ENCODE peak calls at places on chromosomes 13 and 19, in five cellular contexts. One of them, this sample, is unnamed.

GRCh38 chr13:51785592-51786424 is 18.2 kb downstream of the DHRS12 start:
- DNase-seq in caudate nucleus: no peak
- DNase-seq in WERI-Rb-1: peak
- DNase-seq in aorta: peak
- DNase-seq in psoas muscle: peak
- DNase-seq in this sample: peak

GRCh38 chr19:18520848-18521691 is 800 bp downstream of the ELL start:
- DNase-seq in caudate nucleus: no peak
- DNase-seq in WERI-Rb-1: peak
- DNase-seq in aorta: peak
- DNase-seq in psoas muscle: peak
- DNase-seq in this sample: no peak

GRCh38 chr19:35437152-35437951 is 10.7 kb upstream of the FFAR2 start:
- DNase-seq in caudate nucleus: no peak
- DNase-seq in WERI-Rb-1: no peak
- DNase-seq in aorta: no peak
- DNase-seq in psoas muscle: no peak
- DNase-seq in this sample: no peak

GRCh38 chr13:101416181-101417042 is at the start of gene NALCN:
- DNase-seq in caudate nucleus: peak
- DNase-seq in WERI-Rb-1: peak
- DNase-seq in aorta: peak
- DNase-seq in psoas muscle: peak
- DNase-seq in this sample: peak

GRCh38 chr13:27969073-27969865 is at the start of gene CDX2:
- DNase-seq in caudate nucleus: no peak
- DNase-seq in WERI-Rb-1: no peak
- DNase-seq in aorta: no peak
- DNase-seq in psoas muscle: no peak
- DNase-seq in this sample: no peak

GRCh38 chr19:31348416-31349159 is 648 bp downstream of the TSHZ3 start:
- DNase-seq in caudate nucleus: no peak
- DNase-seq in WERI-Rb-1: peak
- DNase-seq in aorta: peak
- DNase-seq in psoas muscle: peak
- DNase-seq in this sample: no peak

GRCh38 chr19:1266818-1267440 is 2.2 kb upstream of the CIRBP start:
- DNase-seq in caudate nucleus: no peak
- DNase-seq in WERI-Rb-1: peak
- DNase-seq in aorta: peak
- DNase-seq in psoas muscle: peak
- DNase-seq in this sample: peak

GRCh38 chr13:106537521-106537920 is 2.1 kb upstream of the EFNB2 start:
- DNase-seq in caudate nucleus: no peak
- DNase-seq in WERI-Rb-1: no peak
- DNase-seq in aorta: no peak
- DNase-seq in psoas muscle: no peak
- DNase-seq in this sample: no peak

GRCh38 chr13:72523049-72523448 is 204.4 kb downstream of the MZT1 start:
- DNase-seq in caudate nucleus: no peak
- DNase-seq in WERI-Rb-1: no peak
- DNase-seq in aorta: no peak
- DNase-seq in psoas muscle: no peak
- DNase-seq in this sample: no peak

GRCh38 chr13:99734013-99734693 is 232.9 kb downstream of the TM9SF2 start:
- DNase-seq in caudate nucleus: no peak
- DNase-seq in WERI-Rb-1: no peak
- DNase-seq in aorta: no peak
- DNase-seq in psoas muscle: no peak
- DNase-seq in this sample: no peak

GRCh38 chr19:24140099-24140498 is 53.1 kb downstream of the ZNF254 start:
- DNase-seq in caudate nucleus: no peak
- DNase-seq in WERI-Rb-1: no peak
- DNase-seq in aorta: no peak
- DNase-seq in psoas muscle: no peak
- DNase-seq in this sample: no peak

GRCh38 chr19:56869886-56870285 is 29.4 kb upstream of the PEG3 start:
- DNase-seq in caudate nucleus: no peak
- DNase-seq in WERI-Rb-1: no peak
- DNase-seq in aorta: no peak
- DNase-seq in psoas muscle: no peak
- DNase-seq in this sample: no peak

GRCh38 chr13:114089341-114089740 is 43.1 kb downstream of the RASA3 start:
- DNase-seq in caudate nucleus: no peak
- DNase-seq in WERI-Rb-1: peak
- DNase-seq in aorta: peak
- DNase-seq in psoas muscle: no peak
- DNase-seq in this sample: no peak

GRCh38 chr19:47210689-47211316 is 20.2 kb downstream of the BBC3 start:
- DNase-seq in caudate nucleus: no peak
- DNase-seq in WERI-Rb-1: peak
- DNase-seq in aorta: no peak
- DNase-seq in psoas muscle: peak
- DNase-seq in this sample: peak
- H3K27ac ChIP-seq in caudate nucleus: no peak
- H3K27ac ChIP-seq in WERI-Rb-1: peak
- H3K27ac ChIP-seq in aorta: no peak
- H3K27ac ChIP-seq in psoas muscle: peak
- H3K27ac ChIP-seq in this sample: peak

DNA sequence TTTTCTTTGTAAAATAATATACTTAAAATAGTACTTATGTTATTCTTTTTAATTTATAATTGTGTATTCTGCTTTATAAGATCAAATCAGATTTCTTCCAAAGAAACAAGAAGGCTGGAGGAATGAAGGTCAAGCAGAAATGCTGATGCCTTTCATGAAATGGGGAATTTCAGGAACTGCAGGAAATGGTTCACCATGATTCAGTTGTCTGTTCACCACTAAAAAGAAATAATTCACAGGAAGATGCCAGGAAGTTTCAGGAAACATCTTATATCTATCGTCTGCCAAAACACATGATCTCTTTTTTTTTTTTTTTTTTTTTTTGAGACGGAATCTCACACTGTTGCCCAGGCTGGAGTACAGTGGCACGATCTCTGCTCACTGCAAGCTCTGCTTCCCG is 15.7 kb upstream of the SCEL start:
- DNase-seq in caudate nucleus: no peak
- DNase-seq in WERI-Rb-1: no peak
- DNase-seq in aorta: no peak
- DNase-seq in psoas muscle: no peak
- DNase-seq in this sample: no peak
- H3K27ac ChIP-seq in caudate nucleus: no peak
- H3K27ac ChIP-seq in WERI-Rb-1: no peak
- H3K27ac ChIP-seq in aorta: no peak
- H3K27ac ChIP-seq in psoas muscle: no peak
- H3K27ac ChIP-seq in this sample: no peak

DNA sequence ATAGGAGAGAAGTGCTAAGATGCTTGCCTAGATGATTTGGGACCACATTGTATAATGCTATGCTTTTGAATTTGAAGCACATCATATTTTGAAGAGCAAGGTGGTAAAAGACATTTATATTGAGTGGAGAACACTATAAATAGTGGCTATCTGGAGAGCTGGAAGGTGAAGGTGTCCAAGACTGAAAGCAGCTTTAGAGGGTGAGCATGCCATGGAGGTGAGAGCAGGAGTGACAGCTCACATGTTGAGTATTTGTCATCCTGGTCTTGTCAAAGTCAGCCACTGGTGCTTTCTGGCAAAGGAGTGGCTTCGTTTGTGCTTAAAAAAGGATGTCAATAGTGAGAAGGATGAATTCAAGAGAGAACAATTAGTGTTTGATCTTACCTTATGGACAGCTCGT is 225.9 kb downstream of the COG6 start:
- DNase-seq in caudate nucleus: no peak
- DNase-seq in WERI-Rb-1: no peak
- DNase-seq in aorta: no peak
- DNase-seq in psoas muscle: no peak
- DNase-seq in this sample: no peak
- H3K27ac ChIP-seq in caudate nucleus: no peak
- H3K27ac ChIP-seq in WERI-Rb-1: no peak
- H3K27ac ChIP-seq in aorta: no peak
- H3K27ac ChIP-seq in psoas muscle: no peak
- H3K27ac ChIP-seq in this sample: no peak

GRCh38 chr19:38389957-38390924 is 1.7 kb downstream of the SPRED3 start:
- DNase-seq in caudate nucleus: no peak
- DNase-seq in WERI-Rb-1: no peak
- DNase-seq in aorta: no peak
- DNase-seq in psoas muscle: no peak
- DNase-seq in this sample: no peak
- H3K27ac ChIP-seq in caudate nucleus: no peak
- H3K27ac ChIP-seq in WERI-Rb-1: no peak
- H3K27ac ChIP-seq in aorta: no peak
- H3K27ac ChIP-seq in psoas muscle: no peak
- H3K27ac ChIP-seq in this sample: no peak

GRCh38 chr13:50075619-50076097 is 60.4 kb downstream of the KCNRG start:
- DNase-seq in caudate nucleus: no peak
- DNase-seq in WERI-Rb-1: no peak
- DNase-seq in aorta: no peak
- DNase-seq in psoas muscle: no peak
- DNase-seq in this sample: no peak

GRCh38 chr13:50074843-50075242 is 59.6 kb downstream of the KCNRG start:
- DNase-seq in caudate nucleus: no peak
- DNase-seq in WERI-Rb-1: no peak
- DNase-seq in aorta: no peak
- DNase-seq in psoas muscle: no peak
- DNase-seq in this sample: no peak

GRCh38 chr13:50071399-50071798 is 56.2 kb downstream of the KCNRG start:
- DNase-seq in caudate nucleus: no peak
- DNase-seq in WERI-Rb-1: no peak
- DNase-seq in aorta: no peak
- DNase-seq in psoas muscle: no peak
- DNase-seq in this sample: no peak

GRCh38 chr13:50073340-50073739 is 58.1 kb downstream of the KCNRG start:
- DNase-seq in caudate nucleus: no peak
- DNase-seq in WERI-Rb-1: no peak
- DNase-seq in aorta: no peak
- DNase-seq in psoas muscle: no peak
- DNase-seq in this sample: no peak

DNA sequence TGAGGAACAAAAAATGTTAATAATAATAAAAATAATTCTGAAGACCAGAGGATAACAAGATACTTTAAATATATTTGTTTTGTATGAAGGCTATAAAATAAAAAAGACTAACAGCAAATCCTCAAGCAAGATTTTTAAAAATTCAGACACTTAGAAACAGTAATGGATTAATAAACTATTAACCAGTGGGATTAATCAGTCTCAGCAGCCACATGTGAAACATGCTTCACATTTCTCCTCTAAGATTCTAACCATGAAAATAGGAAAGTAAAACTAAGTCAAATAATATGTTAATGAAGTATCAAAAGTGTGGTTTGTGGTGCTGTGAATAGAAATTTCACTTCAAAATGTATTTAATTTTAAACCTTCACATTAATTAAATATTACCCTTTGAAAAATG is 57.4 kb downstream of the KCNRG start:
- DNase-seq in caudate nucleus: no peak
- DNase-seq in WERI-Rb-1: no peak
- DNase-seq in aorta: no peak
- DNase-seq in psoas muscle: no peak
- DNase-seq in this sample: no peak
- H3K27ac ChIP-seq in caudate nucleus: no peak
- H3K27ac ChIP-seq in WERI-Rb-1: no peak
- H3K27ac ChIP-seq in aorta: no peak
- H3K27ac ChIP-seq in psoas muscle: no peak
- H3K27ac ChIP-seq in this sample: no peak

GRCh38 chr19:17419491-17420266 is at the start of gene MVB12A:
- DNase-seq in caudate nucleus: peak
- DNase-seq in WERI-Rb-1: peak
- DNase-seq in aorta: peak
- DNase-seq in psoas muscle: peak
- DNase-seq in this sample: peak

GRCh38 chr19:17418710-17419109 is 1.1 kb upstream of the MVB12A start:
- DNase-seq in caudate nucleus: no peak
- DNase-seq in WERI-Rb-1: no peak
- DNase-seq in aorta: no peak
- DNase-seq in psoas muscle: no peak
- DNase-seq in this sample: no peak

GRCh38 chr19:17419154-17419490 is 725 bp upstream of the MVB12A start:
- DNase-seq in caudate nucleus: no peak
- DNase-seq in WERI-Rb-1: no peak
- DNase-seq in aorta: no peak
- DNase-seq in psoas muscle: no peak
- DNase-seq in this sample: no peak

GRCh38 chr19:17421942-17422341 is 2.1 kb downstream of the MVB12A start:
- DNase-seq in caudate nucleus: no peak
- DNase-seq in WERI-Rb-1: no peak
- DNase-seq in aorta: no peak
- DNase-seq in psoas muscle: no peak
- DNase-seq in this sample: no peak

DNA sequence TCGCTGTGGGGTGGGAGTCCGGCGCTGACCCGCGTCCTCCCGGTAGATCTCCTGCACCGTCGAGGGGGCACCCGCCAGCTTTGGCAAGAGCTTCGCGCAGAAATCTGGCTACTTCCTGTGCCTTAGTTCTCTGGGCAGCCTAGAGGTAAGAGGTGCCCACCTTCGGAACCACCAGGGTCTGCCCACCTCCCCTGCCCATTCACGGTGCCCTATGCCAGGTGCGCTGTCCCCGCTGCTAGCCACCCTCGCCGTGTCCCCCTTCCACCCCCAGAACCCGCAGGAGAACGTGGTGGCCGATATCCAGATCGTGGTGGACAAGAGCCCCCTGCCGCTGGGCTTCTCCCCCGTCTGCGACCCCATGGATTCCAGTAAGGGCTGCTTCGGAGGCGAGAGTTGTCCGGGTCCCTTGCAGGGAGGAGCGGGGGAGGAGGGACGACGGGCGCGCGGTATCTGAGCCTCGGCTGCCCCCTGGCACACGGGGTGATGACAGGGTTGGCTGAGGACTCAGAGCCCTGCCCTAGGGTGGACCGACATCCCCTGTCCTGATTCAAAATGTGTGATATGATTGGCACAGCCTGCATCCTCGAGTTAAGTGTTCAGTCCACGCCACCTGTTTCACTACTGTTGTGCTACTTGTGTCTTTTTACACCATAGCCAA is 549 bp downstream of the MVB12A start:
- DNase-seq in caudate nucleus: no peak
- DNase-seq in WERI-Rb-1: peak
- DNase-seq in aorta: peak
- DNase-seq in psoas muscle: peak
- DNase-seq in this sample: no peak
- H3K27ac ChIP-seq in caudate nucleus: peak
- H3K27ac ChIP-seq in WERI-Rb-1: peak
- H3K27ac ChIP-seq in aorta: no peak
- H3K27ac ChIP-seq in psoas muscle: peak
- H3K27ac ChIP-seq in this sample: peak